ENCODE peak calls at places on chromosomes 16 and 17, in seven cellular contexts. J is NCI-H345; P is SK-N-SH; B is tibial artery; I is HTR-8/SVneo; N is mesendoderm; S is activated CD4-positive, alpha-beta memory T cell treated with anti-CD3 and anti-CD28 coated beads, Interleukin-2, amount 10 ng/mL, durations not matched to agents 7 days and 5 days. R is an unnamed sample.

GRCh38 chr17:8623591-8623990 is 6.9 kb downstream of the MYH10 start:
- DNase-seq in N (no peak), I (no peak), J (no peak), S (no peak), P (no peak), B (no peak), R (no peak)

GRCh38 chr17:61400786-61401279 is 1.2 kb downstream of the TBX2 start:
- DNase-seq in S (no peak), B (no peak), P (peak; percentile 77), N (no peak), I (no peak), J (no peak), R (no peak)

GRCh38 chr16:84740596-84741071 is 40.8 kb downstream of the USP10 start:
- DNase-seq in P (no peak), S (no peak), J (no peak), B (no peak), I (no peak), N (no peak), R (no peak)

GRCh38 chr17:7655541-7655840 is 4.8 kb downstream of the ATP1B2 start:
- DNase-seq in N (no peak), B (no peak), J (no peak), I (no peak), P (no peak), S (no peak), R (no peak)

GRCh38 chr17:55284944-55285339 is 20.2 kb downstream of the HLF start:
- DNase-seq in P (no peak), J (no peak), B (no peak), S (no peak), I (no peak), N (no peak), R (no peak)

GRCh38 chr17:75181608-75182318 is 996 bp downstream of the SUMO2 start:
- DNase-seq in S (peak; percentile 51), B (peak; percentile 23), I (no peak), N (no peak), P (peak; percentile 36), J (peak; percentile 12), R (no peak)

GRCh38 chr16:8959921-8960787 is 3.6 kb downstream of the USP7 start:
- DNase-seq in N (peak; percentile 43), I (no peak), B (no peak), S (peak; percentile 41), J (no peak), P (peak; percentile 52), R (no peak)

GRCh38 chr16:57256601-57257395 is 11.7 kb downstream of the ARL2BP start:
- DNase-seq in I (no peak), S (peak; percentile 10), B (no peak), N (peak; percentile 84), J (no peak), P (no peak), R (no peak)

GRCh38 chr17:48997827-48998556 is 807 bp downstream of the IGF2BP1 start:
- DNase-seq in N (no peak), S (no peak), P (peak; percentile 58), B (no peak), I (no peak), J (no peak), R (peak; percentile 48)

GRCh38 chr17:7858487-7858832 is 657 bp downstream of the CYB5D1 start:
- DNase-seq in P (no peak), N (peak; percentile 84), J (peak; percentile 11), S (peak; percentile 61), I (no peak), B (no peak), R (no peak)

GRCh38 chr17:45248132-45248936 is 13.6 kb downstream of the SPATA32 start:
- DNase-seq in N (peak; percentile 81), P (no peak), I (peak; percentile 76), B (no peak), S (peak; percentile 87), J (peak; percentile 59), R (no peak)

GRCh38 chr16:15879255-15879804 is 9.1 kb downstream of the CEP20 start:
- DNase-seq in I (peak; percentile 41), J (peak; percentile 15), B (no peak), N (no peak), S (no peak), P (no peak), R (no peak)

GRCh38 chr16:52906271-52906670 is 146.4 kb downstream of the CHD9NB start:
- DNase-seq in N (no peak), B (no peak), S (no peak), J (no peak), P (no peak), I (no peak), R (no peak)

GRCh38 chr16:89827383-89828198 is 684 bp upstream of the SPIRE2 start:
- DNase-seq in I (peak; percentile 42), J (peak; percentile 23), P (peak; percentile 79), B (no peak), S (no peak), N (peak; percentile 50), R (peak; percentile 66)

GRCh38 chr17:27540300-27541105 is 84.3 kb downstream of the KSR1 start:
- DNase-seq in J (no peak), B (peak; percentile 88), N (no peak), P (no peak), I (peak; percentile 87), S (no peak), R (peak; percentile 97)

GRCh38 chr17:2259769-2260536 is 43.6 kb downstream of the SMG6 start:
- DNase-seq in B (no peak), N (peak; percentile 21), S (peak; percentile 85), I (no peak), P (no peak), J (no peak), R (no peak)

R was measured in right atrium auricular region.